ENCODE peak calls at places on chromosomes 11 and 22, in four cellular contexts. L is A549, A is prostate gland, R is IMR-90. K is an unnamed sample.

GRCh38 chr22:42342426-42343135 is 72.1 kb upstream of the TCF20 start:
- DNase-seq in R (no peak), A (no peak), L (no peak), K (no peak)

GRCh38 chr11:70610561-70610960 is 212.2 kb downstream of the CTTN start:
- DNase-seq in A (no peak), R (peak; percentile 33), L (no peak), K (no peak)

GRCh38 chr11:132028380-132029240 is 658.2 kb downstream of the NTM start:
- DNase-seq in A (no peak), R (peak; percentile 73), L (no peak), K (no peak)

GRCh38 chr11:113555071-113555739 is 80.0 kb upstream of the DRD2 start:
- DNase-seq in L (no peak), R (no peak), A (no peak), K (no peak)

GRCh38 chr11:80595011-80595410 is 1154.2 kb upstream of the TENM4 start:
- DNase-seq in L (no peak), R (peak; percentile 68), A (no peak), K (no peak)

GRCh38 chr11:74650498-74650897 is 58.1 kb downstream of the POLD3 start:
- DNase-seq in A (no peak), L (no peak), R (peak; percentile 100), K (no peak)

GRCh38 chr22:29095459-29095858 is 22.6 kb downstream of the KREMEN1 start:
- DNase-seq in L (no peak), A (no peak), R (no peak), K (no peak)

GRCh38 chr11:3866206-3866605 is 10.7 kb downstream of the STIM1 start:
- DNase-seq in R (no peak), A (no peak), L (no peak), K (peak; percentile 81)

GRCh38 chr11:122197055-122197987 is 81.3 kb upstream of the BLID start:
- DNase-seq in A (no peak), L (peak; percentile 87), R (peak; percentile 99), K (no peak)

GRCh38 chr11:126061707-126062678 is 673 bp downstream of the CDON start:
- DNase-seq in R (peak; percentile 5), A (peak; percentile 30), L (peak; percentile 74), K (peak; percentile 86)

GRCh38 chr22:47064416-47064815 is 302.0 kb downstream of the TBC1D22A start:
- DNase-seq in L (no peak), A (no peak), R (no peak), K (peak; percentile 22)

GRCh38 chr22:26884921-26885320 is 227.5 kb downstream of the MIAT start:
- DNase-seq in A (no peak), R (no peak), L (no peak), K (no peak)

GRCh38 chr22:38874529-38875222 is 2.7 kb upstream of the CBX6 start:
- DNase-seq in R (no peak), L (no peak), A (no peak), K (no peak)

GRCh38 chr22:38871360-38872171 is 450 bp downstream of the CBX6 start:
- DNase-seq in A (no peak), L (no peak), R (no peak), K (peak; percentile 85)

GRCh38 chr22:38873469-38874411 is 1.7 kb upstream of the CBX6 start:
- DNase-seq in A (no peak), L (no peak), R (no peak), K (no peak)

GRCh38 chr22:38872172-38872830 is at the start of gene CBX6:
- DNase-seq in A (peak; percentile 93), R (peak; percentile 90), L (peak; percentile 86), K (peak; percentile 98)

GRCh38 chr22:38872831-38873248 is 824 bp upstream of the CBX6 start:
- DNase-seq in L (peak; percentile 59), R (peak; percentile 32), A (peak; percentile 36), K (peak; percentile 87)
- TF ChIP-seq POLR2A in L (peak; percentile 62), R (no peak), A (peak; percentile 41), K (no peak)

GRCh38 chr11:77819411-77819920 is 1.1 kb downstream of the RSF1 start:
- DNase-seq in R (peak; percentile 88), L (peak; percentile 78), A (peak; percentile 89), K (peak; percentile 96)
- TF ChIP-seq CTCF in R (peak; percentile 7), L (no peak), A (no peak), K (peak; percentile 48)

DNA sequence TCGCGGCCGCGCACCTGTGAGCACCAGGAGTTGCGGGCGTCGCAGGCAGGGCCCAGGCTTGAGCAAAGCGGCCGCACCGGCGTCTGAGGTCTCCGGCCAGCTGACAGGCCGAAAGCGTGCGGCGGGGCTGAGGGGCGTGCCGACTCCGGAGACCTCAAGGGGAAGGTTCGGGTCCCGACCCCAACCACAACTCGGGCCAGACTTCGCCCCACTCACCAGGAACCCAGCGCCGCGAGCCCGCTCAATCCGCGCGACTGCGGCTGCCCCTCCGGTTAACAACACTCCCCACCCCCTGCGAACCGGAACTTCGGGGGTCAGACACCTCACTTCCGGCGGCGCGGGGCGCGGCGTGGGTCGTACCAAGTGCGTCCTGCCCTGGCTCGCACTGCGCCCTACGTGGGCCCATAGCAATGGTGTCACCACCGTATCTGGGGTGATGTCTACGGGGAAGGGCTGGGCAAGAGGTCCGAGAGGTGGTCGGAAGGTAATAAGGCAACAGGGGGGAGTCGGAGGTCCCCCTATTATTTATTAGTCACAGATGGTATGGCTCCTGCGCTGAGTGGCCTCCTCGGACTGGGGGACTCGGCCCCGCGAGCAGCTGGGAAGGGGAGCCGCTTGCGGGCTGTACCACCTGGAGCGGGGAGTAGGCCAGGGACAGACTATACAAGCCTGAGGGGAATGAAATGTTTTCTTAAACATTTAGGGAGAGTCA is at the start of gene SYVN1:
- DNase-seq in A (peak; percentile 87), L (peak; percentile 96), R (peak; percentile 85), K (peak; percentile 97)
- TF ChIP-seq POLR2A in A (peak; percentile 95), L (peak; percentile 94), R (peak; percentile 97), K (peak; percentile 90)

DNA sequence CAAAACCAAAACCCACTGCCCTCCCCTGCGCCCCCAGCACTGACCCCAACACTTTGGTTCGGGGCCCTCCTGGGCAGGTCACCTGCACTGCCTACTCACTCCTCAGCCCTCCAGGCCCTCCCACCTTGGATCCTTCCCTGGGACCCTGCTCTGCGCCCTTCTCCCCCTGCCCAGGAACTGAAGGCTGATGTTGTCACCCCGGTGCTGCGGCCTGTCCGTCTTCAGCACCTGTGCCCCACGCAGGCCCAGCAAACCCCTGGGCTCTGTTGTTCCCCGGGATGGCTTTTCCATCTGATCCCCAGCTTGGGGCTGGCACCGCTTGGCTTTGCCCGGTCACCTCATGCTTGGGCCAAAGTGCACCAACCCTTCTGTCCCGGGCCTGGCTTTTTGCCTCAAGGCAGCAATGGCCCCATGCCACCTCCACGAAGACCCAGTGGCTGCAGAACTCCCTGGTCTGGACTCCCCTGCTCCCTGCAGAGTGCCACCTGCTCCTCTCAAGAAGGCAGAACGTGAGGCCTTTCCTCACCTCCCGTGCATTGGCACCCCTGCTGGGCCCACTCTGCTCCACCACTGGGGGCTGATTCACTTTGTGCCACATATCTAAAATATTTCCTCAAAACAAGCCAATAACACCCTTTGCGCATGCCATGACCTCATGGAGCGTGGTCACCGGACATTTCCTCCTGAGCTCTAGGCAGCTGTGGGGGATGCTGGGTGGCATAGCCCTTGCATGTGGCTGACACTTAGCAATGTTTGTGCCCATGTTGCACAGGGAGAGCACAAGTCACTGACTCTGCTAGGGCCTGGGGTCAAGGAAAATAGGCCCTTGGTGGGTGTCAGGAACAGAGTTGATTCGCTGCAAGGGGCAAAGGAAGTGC is 8.8 kb downstream of the PPM1F start:
- DNase-seq in A (no peak), R (no peak), L (no peak), K (peak; percentile 65)
- TF ChIP-seq CTCF in A (no peak), R (no peak), L (no peak), K (no peak)